ENCODE peak calls at places on chromosome 1, in ten cellular contexts. M, E, U, S, A, L, H, V, G and I are unnamed samples. For H3K36me3 and H3K4me1, the result is how much of the 10 kb centered on the place peaks cover.

GRCh38 chr1:55594701-55595100 is 379.5 kb upstream of the USP24 start:
- DNase-seq in M (no peak), E (no peak), U (no peak), S (no peak), A (no peak), L (no peak), H (no peak), V (no peak), G (no peak), I (no peak)

GRCh38 chr1:41578712-41579335 is 94.3 kb upstream of the EDN2 start:
- DNase-seq in M (no peak), E (no peak), U (no peak), S (no peak), A (no peak), L (no peak), H (no peak), V (peak), G (no peak), I (no peak)

GRCh38 chr1:33347650-33347992 is 26.7 kb upstream of the A3GALT2 start:
- DNase-seq in M (peak), E (no peak), U (no peak), S (no peak), A (no peak), L (peak), H (peak), V (no peak), G (no peak), I (no peak)

GRCh38 chr1:26694185-26694572 is 1.6 kb upstream of the ARID1A start:
- DNase-seq in M (no peak), E (no peak), U (no peak), S (no peak), A (no peak), L (peak), H (no peak), V (peak), G (no peak), I (no peak)

GRCh38 chr1:18989956-18990355 is 33.5 kb upstream of the IFFO2 start:
- DNase-seq in M (no peak), E (no peak), U (no peak), S (no peak), A (no peak), L (no peak), H (no peak), V (no peak), G (no peak), I (no peak)

GRCh38 chr1:228781161-228781771 is 46.0 kb downstream of the RHOU start:
- DNase-seq in M (no peak), E (no peak), U (no peak), S (no peak), A (no peak), L (no peak), H (peak), V (peak), G (no peak), I (no peak)

GRCh38 chr1:210598135-210598652 is 269.5 kb downstream of the HHAT start:
- DNase-seq in M (peak), E (peak), U (no peak), S (peak), A (peak), L (no peak), H (peak), V (peak), G (no peak), I (no peak)

GRCh38 chr1:221855156-221855555 is 113.3 kb upstream of the DUSP10 start:
- DNase-seq in M (no peak), E (no peak), U (no peak), S (no peak), A (no peak), L (no peak), H (no peak), V (no peak), G (no peak), I (no peak)

GRCh38 chr1:22886211-22886610 is 86.5 kb downstream of the LACTBL1 start:
- DNase-seq in M (no peak), E (no peak), U (no peak), S (no peak), A (no peak), L (no peak), H (no peak), V (no peak), G (no peak), I (no peak)

GRCh38 chr1:119859647-119860046 is 36.7 kb downstream of the ADAM30 start:
- DNase-seq in M (no peak), E (peak), U (no peak), S (no peak), A (no peak), L (no peak), H (no peak), V (no peak), G (no peak), I (no peak)

GRCh38 chr1:3007298-3008147 is 13.7 kb upstream of the ACTRT2 start:
- DNase-seq in M (no peak), E (no peak), U (peak), S (no peak), A (peak), L (no peak), H (no peak), V (no peak), G (no peak), I (no peak)

GRCh38 chr1:186982116-186982515 is 153.4 kb downstream of the PLA2G4A start:
- DNase-seq in M (no peak), E (no peak), U (no peak), S (no peak), A (no peak), L (no peak), H (no peak), V (no peak), G (no peak), I (no peak)

GRCh38 chr1:107405241-107405640 is 264.4 kb downstream of the NTNG1 start:
- DNase-seq in M (no peak), E (no peak), U (no peak), S (no peak), A (no peak), L (no peak), H (no peak), V (no peak), G (no peak), I (no peak)

GRCh38 chr1:103942029-103942428 is 192.3 kb downstream of the AMY1C start:
- DNase-seq in M (no peak), E (no peak), U (no peak), S (no peak), A (no peak), L (no peak), H (no peak), V (peak), G (no peak), I (no peak)

GRCh38 chr1:34425785-34426184 is 249.1 kb downstream of the C1orf94 start:
- DNase-seq in M (no peak), E (no peak), U (no peak), S (no peak), A (no peak), L (no peak), H (no peak), V (no peak), G (no peak), I (no peak)

GRCh38 chr1:203559523-203559922 is 65.6 kb downstream of the OPTC start:
- DNase-seq in M (no peak), E (no peak), U (no peak), S (no peak), A (peak), L (peak), H (no peak), V (no peak), G (no peak), I (no peak)

GRCh38 chr1:155085504-155086181 is 7.0 kb downstream of the EFNA3 start:
- DNase-seq in M (peak), E (peak), U (peak), S (peak), A (peak), L (peak), H (peak), V (peak), G (peak), I (peak)

GRCh38 chr1:204578867-204579664 is 62.9 kb downstream of the MDM4 start:
- DNase-seq in M (peak), E (no peak), U (no peak), S (no peak), A (no peak), L (peak), H (peak), V (no peak), G (no peak), I (no peak)

GRCh38 chr1:30881266-30882181 is 27.0 kb downstream of the SDC3 start:
- DNase-seq in M (no peak), E (no peak), U (no peak), S (no peak), A (no peak), L (no peak), H (no peak), V (no peak), G (no peak), I (no peak)

GRCh38 chr1:232952514-232953175 is 2.2 kb downstream of the NTPCR start:
- DNase-seq in M (no peak), E (peak), U (peak), S (no peak), A (peak), L (no peak), H (no peak), V (peak), G (no peak), I (no peak)

GRCh38 chr1:245765241-245766000 is 610.6 kb downstream of the KIF26B start:
- DNase-seq in M (no peak), E (no peak), U (no peak), S (no peak), A (no peak), L (no peak), H (no peak), V (no peak), G (no peak), I (no peak)

DNA sequence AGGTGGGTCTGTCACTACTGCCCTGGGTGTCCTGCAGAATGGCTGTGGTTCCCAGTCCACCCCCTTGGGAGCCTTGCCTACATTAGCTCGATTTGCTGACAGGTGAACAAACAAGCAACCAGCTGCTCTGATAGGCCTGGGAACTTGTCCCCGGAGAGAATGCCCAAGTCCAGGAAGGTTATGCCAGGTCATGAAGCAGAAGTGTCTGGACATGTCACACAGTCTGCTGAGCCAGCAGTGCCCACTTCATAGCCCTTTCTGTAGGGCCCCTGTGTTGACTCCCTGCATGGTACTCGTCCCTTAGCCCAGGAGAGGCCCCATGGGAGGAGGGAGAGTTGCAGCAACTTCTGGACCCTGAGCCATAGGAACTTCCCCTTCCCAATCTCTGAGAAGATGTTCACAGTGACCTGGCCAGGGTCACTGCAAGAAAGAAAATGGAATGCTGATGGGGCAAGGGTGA is 31.0 kb downstream of the UCK2 start:
- DNase-seq in M (no peak), E (no peak), U (no peak), S (no peak), A (no peak), L (no peak), H (peak), V (no peak), G (no peak), I (no peak)
- H3K27ac ChIP-seq in M (no peak), E (no peak), U (no peak), S (no peak), A (no peak), L (no peak), H (no peak), V (no peak), G (no peak), I (no peak)

GRCh38 chr1:37479255-37480124 is 5.1 kb downstream of the ZC3H12A start:
- DNase-seq in M (peak), E (peak), U (peak), S (peak), A (peak), L (peak), H (peak), V (peak), G (peak), I (peak)

GRCh38 chr1:37480125-37480466 is 5.7 kb downstream of the ZC3H12A start:
- DNase-seq in M (no peak), E (no peak), U (no peak), S (no peak), A (no peak), L (peak), H (no peak), V (no peak), G (no peak), I (no peak)

GRCh38 chr1:37482004-37482785 is 7.8 kb downstream of the ZC3H12A start:
- DNase-seq in M (no peak), E (no peak), U (no peak), S (no peak), A (no peak), L (no peak), H (no peak), V (no peak), G (no peak), I (no peak)

GRCh38 chr1:37481289-37482003 is 7.1 kb downstream of the ZC3H12A start:
- DNase-seq in M (no peak), E (no peak), U (no peak), S (peak), A (no peak), L (no peak), H (no peak), V (no peak), G (peak), I (no peak)

DNA sequence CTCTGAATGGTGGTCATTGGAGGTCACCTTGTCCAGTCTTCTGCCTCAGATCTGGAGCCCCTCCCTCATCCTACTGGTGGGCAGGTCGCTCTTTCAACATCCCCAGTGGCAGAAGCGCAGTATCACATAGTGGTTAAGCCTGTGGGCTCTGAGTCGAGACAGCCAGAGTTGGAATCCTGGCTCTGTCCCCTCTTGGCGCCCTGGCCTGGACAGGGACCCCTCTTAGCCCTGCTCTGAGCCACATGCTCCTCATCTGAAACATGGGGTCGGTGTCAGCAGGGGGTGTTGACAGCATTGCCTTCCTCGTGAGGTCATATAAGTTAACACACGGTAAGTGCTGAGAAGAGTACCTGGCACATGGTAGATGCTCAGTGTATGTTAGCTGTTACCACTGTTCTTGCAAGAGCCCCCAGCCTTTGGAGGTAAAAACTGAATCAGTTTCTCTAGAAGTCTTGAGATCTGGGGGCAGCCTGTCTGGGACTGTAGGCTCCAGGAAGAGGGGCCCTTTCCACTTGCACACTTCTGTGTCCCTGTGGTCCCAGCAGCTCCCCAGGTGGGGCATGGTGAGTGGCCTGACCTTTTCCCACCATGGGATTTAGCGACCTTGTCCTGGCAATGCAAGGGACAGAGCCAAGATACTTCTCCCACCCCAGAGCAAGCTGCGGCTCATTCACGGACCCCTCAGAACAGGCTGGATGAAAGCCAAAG is 6.4 kb downstream of the ZC3H12A start:
- DNase-seq in M (no peak), E (no peak), U (no peak), S (peak), A (no peak), L (no peak), H (no peak), V (no peak), G (no peak), I (no peak)
- H3K36me3 ChIP-seq in M (under half), E (under half), U (under half), S (half or more), A (half or more), L (under half), H (under half), V (under half), G (half or more), I (half or more)

DNA sequence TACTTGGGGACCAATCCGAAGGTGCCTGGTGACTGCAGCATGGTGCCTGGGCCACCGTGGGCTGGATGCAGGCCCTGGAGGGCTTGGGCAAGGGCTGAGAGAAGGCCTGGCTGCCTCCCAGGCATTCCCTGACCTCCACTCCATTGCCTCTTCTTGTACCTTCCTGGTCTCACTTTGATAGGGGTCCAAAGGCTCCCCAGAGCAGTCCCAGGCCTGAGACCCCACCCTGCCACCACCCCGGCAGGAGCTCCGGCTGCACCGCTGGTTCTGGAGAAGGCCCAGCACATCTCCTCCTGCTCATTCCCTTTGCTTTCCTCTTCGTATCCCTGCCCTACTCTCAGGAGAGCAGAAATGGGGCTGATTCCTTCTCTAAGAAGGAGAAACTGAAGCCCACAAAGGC is 133.3 kb upstream of the IPO9 start:
- DNase-seq in M (no peak), E (no peak), U (no peak), S (no peak), A (no peak), L (no peak), H (no peak), V (no peak), G (no peak), I (no peak)
- H3K4me1 ChIP-seq in M (under half), E (under half), U (under half), S (under half), A (under half), L (under half), H (half or more), V (under half), G (under half), I (under half)

GRCh38 chr1:45827256-45827655 is 23.8 kb downstream of the MAST2 start:
- DNase-seq in M (no peak), E (no peak), U (no peak), S (no peak), A (no peak), L (no peak), H (no peak), V (no peak), G (no peak), I (no peak)
- H3K27ac ChIP-seq in M (no peak), E (no peak), U (no peak), S (no peak), A (no peak), L (no peak), H (no peak), V (no peak), G (no peak), I (no peak)

GRCh38 chr1:1542766-1543705 is 2.6 kb upstream of the TMEM240 start:
- DNase-seq in M (no peak), E (no peak), U (no peak), S (no peak), A (no peak), L (peak), H (no peak), V (peak), G (no peak), I (no peak)
- H3K36me3 ChIP-seq in M (under half), E (under half), U (under half), S (half or more), A (under half), L (under half), H (under half), V (under half), G (under half), I (under half)

GRCh38 chr1:28740118-28740517 is 3.4 kb downstream of the YTHDF2 start:
- DNase-seq in M (no peak), E (no peak), U (no peak), S (no peak), A (no peak), L (no peak), H (no peak), V (no peak), G (no peak), I (no peak)
- H3K4me1 ChIP-seq in M (under half), E (under half), U (half or more), S (half or more), A (under half), L (under half), H (half or more), V (under half), G (half or more), I (under half)

GRCh38 chr1:86084998-86085397 is 71.6 kb downstream of the COL24A1 start:
- DNase-seq in M (no peak), E (no peak), U (no peak), S (no peak), A (no peak), L (no peak), H (no peak), V (no peak), G (no peak), I (no peak)
- H3K27ac ChIP-seq in M (no peak), E (no peak), U (no peak), S (no peak), A (no peak), L (no peak), H (no peak), V (no peak), G (no peak), I (no peak)

GRCh38 chr1:15947382-15948090 is 28.4 kb downstream of the ZBTB17 start:
- DNase-seq in M (no peak), E (no peak), U (no peak), S (no peak), A (no peak), L (peak), H (no peak), V (no peak), G (no peak), I (no peak)

GRCh38 chr1:15945832-15946448 is 30.0 kb downstream of the ZBTB17 start:
- DNase-seq in M (no peak), E (no peak), U (no peak), S (no peak), A (no peak), L (no peak), H (no peak), V (no peak), G (no peak), I (no peak)

GRCh38 chr1:15945011-15945831 is 30.7 kb downstream of the ZBTB17 start:
- DNase-seq in M (peak), E (no peak), U (no peak), S (no peak), A (no peak), L (peak), H (no peak), V (no peak), G (no peak), I (no peak)

GRCh38 chr1:15948091-15948591 is 27.8 kb downstream of the ZBTB17 start:
- DNase-seq in M (peak), E (no peak), U (no peak), S (no peak), A (no peak), L (peak), H (no peak), V (peak), G (no peak), I (no peak)

DNA sequence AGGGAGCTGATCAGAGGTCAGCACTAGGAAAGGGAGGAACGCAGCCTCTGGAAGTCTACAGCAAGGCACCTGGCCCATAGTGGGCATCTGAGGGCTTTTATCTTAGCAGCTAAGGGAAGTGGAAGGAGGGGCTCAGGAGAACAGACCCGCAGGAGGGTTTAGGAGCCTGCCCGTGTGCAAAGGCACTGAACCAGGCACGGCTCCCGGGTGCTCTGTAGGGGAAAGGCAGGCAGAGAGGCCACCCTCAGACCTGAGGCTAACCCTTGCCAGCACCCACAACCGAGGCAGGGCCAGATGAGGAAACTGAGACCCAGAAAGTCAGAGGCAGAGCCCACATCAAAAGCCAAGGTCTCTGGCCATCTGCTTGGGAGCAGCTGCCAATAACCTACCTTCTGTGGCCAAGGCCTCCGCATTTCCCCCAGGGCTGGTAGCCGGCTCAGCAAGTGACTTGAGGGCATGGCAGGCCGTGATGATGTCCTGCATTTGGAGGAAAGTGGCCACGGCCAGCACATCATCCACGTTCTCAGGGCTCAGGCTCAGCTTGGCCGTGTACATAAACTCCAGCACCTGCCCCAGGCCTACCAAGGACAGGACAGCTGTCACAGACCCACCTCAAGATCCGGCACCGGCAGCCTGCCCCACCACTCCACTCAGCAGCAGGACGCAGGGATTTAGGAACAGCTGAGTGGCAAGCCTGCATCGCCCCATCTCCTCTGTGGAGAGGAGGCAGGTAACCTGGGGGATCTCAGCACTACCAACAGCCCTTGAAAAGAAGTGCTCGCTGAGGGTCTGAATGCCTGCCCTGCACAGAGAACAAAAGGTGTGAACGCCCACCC is 29.1 kb downstream of the ZBTB17 start:
- DNase-seq in M (no peak), E (no peak), U (no peak), S (no peak), A (no peak), L (no peak), H (no peak), V (no peak), G (no peak), I (no peak)
- H3K36me3 ChIP-seq in M (under half), E (under half), U (under half), S (half or more), A (half or more), L (under half), H (under half), V (under half), G (under half), I (half or more)

GRCh38 chr1:101285922-101286568 is 49.2 kb downstream of the S1PR1 start:
- DNase-seq in M (no peak), E (no peak), U (no peak), S (no peak), A (no peak), L (no peak), H (no peak), V (no peak), G (no peak), I (no peak)
- H3K4me1 ChIP-seq in M (under half), E (under half), U (half or more), S (under half), A (under half), L (under half), H (under half), V (under half), G (half or more), I (half or more)